ENCODE peak calls at places on chromosomes 16 and 17, in four cellular contexts. P is neural crest cell, B is pancreas, E is NCI-H446 treated with DMSO at 0.1 percent for 48 hours. W is an unnamed sample.

GRCh38 chr17:59254742-59255141 is 34.4 kb downstream of the GDPD1 start:
- DNase-seq in P (no peak), E (no peak), B (no peak), W (no peak)

GRCh38 chr16:22424161-22424937 is 49.9 kb upstream of the CDR2 start:
- DNase-seq in E (no peak), P (no peak), B (no peak), W (no peak)

GRCh38 chr17:28839221-28839620 is 3.4 kb downstream of the FAM222B start:
- DNase-seq in P (no peak), B (no peak), E (no peak), W (no peak)

GRCh38 chr17:31405941-31406371 is 14.5 kb downstream of the RAB11FIP4 start:
- DNase-seq in P (no peak), E (no peak), B (no peak), W (no peak)

GRCh38 chr16:28925386-28926228 is 569 bp upstream of the RABEP2 start:
- DNase-seq in P (no peak), B (no peak), E (no peak), W (no peak)

GRCh38 chr16:73503093-73503492 is 455.2 kb upstream of the ZFHX3 start:
- DNase-seq in B (no peak), P (no peak), E (no peak), W (no peak)

GRCh38 chr17:76635039-76635438 is 8.5 kb downstream of the ST6GALNAC1 start:
- DNase-seq in E (no peak), P (no peak), B (no peak), W (no peak)

GRCh38 chr16:57609541-57610401 is 18.7 kb upstream of the ADGRG1 start:
- DNase-seq in P (no peak), E (no peak), B (peak; percentile 53), W (no peak)

GRCh38 chr17:78133971-78134898 is 3.7 kb downstream of the TMC8 start:
- DNase-seq in B (peak; percentile 77), P (peak; percentile 40), E (no peak), W (peak; percentile 73)

GRCh38 chr16:59111280-59111679 is 377.2 kb upstream of the GOT2 start:
- DNase-seq in E (no peak), P (no peak), B (no peak), W (no peak)

GRCh38 chr17:57948555-57949420 is 6.4 kb downstream of the CUEDC1 start:
- DNase-seq in E (no peak), B (no peak), P (no peak), W (no peak)

GRCh38 chr17:49111934-49112333 is 20.6 kb upstream of the B4GALNT2 start:
- DNase-seq in E (no peak), B (no peak), P (no peak), W (no peak)

GRCh38 chr16:1920727-1921155 is 2.5 kb upstream of the HS3ST6 start:
- DNase-seq in E (no peak), P (peak; percentile 53), B (no peak), W (no peak)

GRCh38 chr17:44007346-44008204 is 3.2 kb downstream of the NAGS start:
- DNase-seq in B (peak; percentile 72), P (no peak), E (no peak), W (no peak)

GRCh38 chr16:17370233-17371013 is 100.3 kb downstream of the XYLT1 start:
- DNase-seq in P (no peak), E (no peak), B (no peak), W (no peak)

GRCh38 chr16:8649829-8650554 is 24.4 kb upstream of the ABAT start:
- DNase-seq in E (no peak), P (no peak), B (no peak), W (no peak)

GRCh38 chr16:28974007-28974436 is 556 bp upstream of the SPNS1 start:
- DNase-seq in B (peak; percentile 63), P (peak; percentile 57), E (peak; percentile 12), W (no peak)

GRCh38 chr17:8221663-8222379 is 11.4 kb upstream of the AURKB start:
- DNase-seq in P (peak; percentile 95), B (peak; percentile 82), E (peak; percentile 84), W (no peak)

GRCh38 chr16:10581507-10581906 is 1.1 kb upstream of the EMP2 start:
- DNase-seq in B (no peak), P (no peak), E (no peak), W (no peak)

GRCh38 chr17:82517230-82517865 is 2.2 kb upstream of the FOXK2 start:
- DNase-seq in B (no peak), P (no peak), E (no peak), W (no peak)

GRCh38 chr16:77238593-77238992 is 39.4 kb downstream of the SYCE1L start:
- DNase-seq in B (no peak), E (no peak), P (no peak), W (no peak)

GRCh38 chr16:54594646-54595381 is 308.2 kb upstream of the IRX3 start:
- DNase-seq in P (no peak), B (no peak), E (no peak), W (no peak)

GRCh38 chr16:14179116-14179515 is 108.0 kb downstream of the MRTFB start:
- DNase-seq in E (no peak), B (no peak), P (no peak), W (no peak)

GRCh38 chr17:27532269-27533067 is 76.2 kb downstream of the KSR1 start:
- DNase-seq in E (no peak), B (no peak), P (no peak), W (no peak)

GRCh38 chr17:64306850-64307463 is 43.9 kb upstream of the TEX2 start:
- DNase-seq in B (peak; percentile 77), P (peak; percentile 59), E (peak; percentile 35), W (no peak)

GRCh38 chr17:27338536-27338985 is 44.6 kb downstream of the WSB1 start:
- DNase-seq in E (no peak), P (no peak), B (no peak), W (no peak)

GRCh38 chr17:65022751-65023421 is 33.7 kb downstream of the GNA13 start:
- DNase-seq in B (no peak), E (peak; percentile 35), P (no peak), W (no peak)

GRCh38 chr16:25109643-25110042 is 1.9 kb upstream of the LCMT1 start:
- DNase-seq in P (no peak), E (no peak), B (no peak), W (no peak)

GRCh38 chr17:35135322-35135721 is 6.8 kb downstream of the NLE1 start:
- DNase-seq in B (no peak), E (no peak), P (no peak), W (no peak)

GRCh38 chr17:77834170-77835115 is 124.1 kb upstream of the TNRC6C start:
- DNase-seq in E (peak; percentile 11), B (peak; percentile 61), P (no peak), W (no peak)

GRCh38 chr17:17702370-17702769 is 21.1 kb downstream of the RAI1 start:
- DNase-seq in P (no peak), B (no peak), E (no peak), W (no peak)

GRCh38 chr17:82375359-82376041 is 3.9 kb downstream of the UTS2R start:
- DNase-seq in E (no peak), P (no peak), B (no peak), W (no peak)